ENCODE peak calls at places on chromosomes 11 and 22, in nine cellular contexts. G is COLO829, U is NCI-H2107, I is pancreas, S is iPS DF 6.9, Z is aorta, Q is left ventricle myocardium inferior, H is A172, Y is SJSA1. V is an unnamed sample.

GRCh38 chr22:25085156-25085555 is 114.5 kb upstream of the CRYBB3 start:
- DNase-seq in U (no peak), Q (no peak), I (no peak), G (no peak), Y (no peak), Z (no peak), S (no peak), H (no peak), V (no peak)

GRCh38 chr11:132976115-132976514 is 556.2 kb downstream of the OPCML start:
- DNase-seq in S (no peak), G (peak; percentile 30), Q (no peak), I (no peak), H (no peak), Z (no peak), U (no peak), Y (no peak), V (no peak)

GRCh38 chr11:66546966-66547661 is 411 bp downstream of the ACTN3 start:
- DNase-seq in Z (no peak), I (no peak), U (no peak), S (no peak), G (no peak), Q (no peak), Y (no peak), H (no peak), V (no peak)

GRCh38 chr11:83610996-83611395 is 324.8 kb upstream of the CCDC90B start:
- DNase-seq in S (no peak), G (peak; percentile 19), Z (no peak), I (no peak), Y (no peak), Q (no peak), H (no peak), U (no peak), V (no peak)

GRCh38 chr11:60872124-60872951 is 5.0 kb downstream of the ZP1 start:
- DNase-seq in Q (peak; percentile 56), G (no peak), H (peak; percentile 10), Z (no peak), Y (no peak), U (no peak), I (no peak), S (no peak), V (peak; percentile 67)

GRCh38 chr22:39452740-39453040 is 4.1 kb upstream of the MGAT3 start:
- DNase-seq in U (no peak), Y (no peak), S (no peak), Q (no peak), G (no peak), Z (no peak), H (no peak), I (no peak), V (no peak)

GRCh38 chr11:135075740-135076139 is 663.7 kb upstream of the B3GAT1 start:
- DNase-seq in S (no peak), U (no peak), Q (peak; percentile 76), Y (peak; percentile 52), H (peak; percentile 1), G (no peak), Z (peak; percentile 79), I (peak; percentile 21), V (peak; percentile 56)

GRCh38 chr11:109521571-109522086 is 99.6 kb downstream of the C11orf87 start:
- DNase-seq in Q (no peak), Z (no peak), S (no peak), U (no peak), I (no peak), G (no peak), H (no peak), Y (no peak), V (no peak)

GRCh38 chr22:41589601-41590365 is at the start of gene PMM1:
- DNase-seq in I (peak; percentile 100), G (peak; percentile 100), S (peak; percentile 98), Q (peak; percentile 100), U (peak; percentile 96), Y (peak; percentile 100), Z (peak; percentile 100), H (peak; percentile 98), V (peak; percentile 100)

GRCh38 chr22:42621505-42622002 is 6.9 kb upstream of the POLDIP3 start:
- DNase-seq in H (peak; percentile 49), I (no peak), Y (peak; percentile 81), G (peak; percentile 71), S (peak; percentile 66), Z (peak; percentile 79), U (no peak), Q (peak; percentile 63), V (peak; percentile 75)

GRCh38 chr22:27170491-27170890 is 513.1 kb downstream of the MIAT start:
- DNase-seq in U (no peak), Q (no peak), I (no peak), Z (peak; percentile 90), Y (peak; percentile 83), H (peak; percentile 75), G (peak; percentile 16), S (no peak), V (no peak)

GRCh38 chr11:134385774-134386565 is 26.1 kb downstream of the B3GAT1 start:
- DNase-seq in H (no peak), S (no peak), G (no peak), U (peak; percentile 73), Z (no peak), Y (no peak), I (no peak), Q (no peak), V (no peak)

GRCh38 chr11:103529217-103529684 is 420.0 kb downstream of the DYNC2H1 start:
- DNase-seq in H (peak; percentile 82), U (no peak), I (no peak), S (no peak), G (no peak), Z (no peak), Y (peak; percentile 65), Q (no peak), V (no peak)

GRCh38 chr11:62632492-62632891 is 10.7 kb upstream of the B3GAT3 start:
- DNase-seq in Z (no peak), G (no peak), Y (no peak), S (no peak), I (no peak), Q (no peak), H (no peak), U (no peak), V (no peak)

GRCh38 chr11:48081151-48082010 is 101.0 kb downstream of the PTPRJ start:
- DNase-seq in H (peak; percentile 91), S (no peak), Z (peak; percentile 93), Y (peak; percentile 87), I (peak; percentile 41), G (peak; percentile 86), U (no peak), Q (peak; percentile 77), V (peak; percentile 89)

GRCh38 chr11:88801484-88802123 is 264.2 kb downstream of the GRM5 start:
- DNase-seq in U (no peak), Z (no peak), I (no peak), H (no peak), G (no peak), S (no peak), Q (no peak), Y (no peak), V (no peak)

GRCh38 chr22:48422900-48423480 is 1404.7 kb downstream of the BRD1 start:
- DNase-seq in H (no peak), U (no peak), Z (no peak), Y (peak; percentile 63), S (no peak), G (no peak), I (no peak), Q (no peak), V (peak; percentile 15)

GRCh38 chr11:68365943-68366435 is 53.6 kb downstream of the LRP5 start:
- DNase-seq in S (no peak), Z (no peak), G (no peak), U (no peak), Q (no peak), H (no peak), Y (no peak), I (no peak), V (peak; percentile 43)

GRCh38 chr11:125892071-125892470 is 4.6 kb downstream of the HYLS1 start:
- DNase-seq in G (no peak), I (no peak), Y (no peak), Q (no peak), Z (no peak), U (no peak), S (no peak), H (no peak), V (no peak)

GRCh38 chr11:7252683-7253213 is 1.0 kb downstream of the SYT9 start:
- DNase-seq in H (no peak), Z (no peak), U (no peak), Q (no peak), G (no peak), S (no peak), Y (no peak), I (no peak), V (peak; percentile 52)

GRCh38 chr11:7257744-7258143 is 6.0 kb downstream of the SYT9 start:
- DNase-seq in Y (no peak), S (no peak), Z (no peak), G (no peak), H (no peak), Q (no peak), U (no peak), I (no peak), V (no peak)

GRCh38 chr22:38724926-38725571 is 19.3 kb downstream of the GTPBP1 start:
- DNase-seq in Y (no peak), H (peak; percentile 44), S (no peak), Z (peak; percentile 39), G (peak; percentile 59), U (no peak), I (no peak), Q (no peak), V (no peak)

GRCh38 chr22:25139062-25139461 is 60.6 kb upstream of the CRYBB3 start:
- DNase-seq in Q (peak; percentile 48), Y (no peak), S (no peak), I (no peak), Z (no peak), H (no peak), U (no peak), G (no peak), V (no peak)

GRCh38 chr11:117179048-117179999 is 781 bp downstream of the SIDT2 start:
- DNase-seq in I (peak; percentile 46), H (no peak), G (peak; percentile 34), Z (peak; percentile 68), Y (no peak), Q (peak; percentile 43), U (no peak), S (no peak), V (peak; percentile 69)

GRCh38 chr22:39498802-39499201 is 3.3 kb upstream of the MIEF1 start:
- DNase-seq in I (no peak), U (no peak), Z (no peak), S (no peak), Y (no peak), H (no peak), Q (no peak), G (no peak), V (peak; percentile 22)

GRCh38 chr22:20865869-20866445 is 7.2 kb downstream of the SNAP29 start:
- DNase-seq in Q (no peak), G (no peak), U (no peak), Z (no peak), S (no peak), H (no peak), Y (no peak), I (no peak), V (no peak)

GRCh38 chr11:1844221-1845094 is 5.7 kb downstream of the TNNI2 start:
- DNase-seq in H (no peak), Q (peak; percentile 73), G (no peak), U (no peak), I (peak; percentile 51), S (no peak), Z (no peak), Y (no peak), V (peak; percentile 72)

GRCh38 chr11:66568124-66568916 is at the start of gene CTSF:
- DNase-seq in U (peak; percentile 56), H (no peak), Q (peak; percentile 89), I (peak; percentile 87), G (peak; percentile 92), Y (peak; percentile 84), S (no peak), Z (peak; percentile 93), V (peak; percentile 93)

GRCh38 chr11:14852571-14853177 is 39.4 kb downstream of the CYP2R1 start:
- DNase-seq in S (no peak), Q (no peak), I (no peak), U (no peak), H (no peak), G (no peak), Y (no peak), Z (no peak), V (no peak)

GRCh38 chr11:131065435-131066295 is 149.4 kb upstream of the SNX19 start:
- DNase-seq in Y (no peak), Z (no peak), U (no peak), Q (no peak), S (no peak), I (no peak), H (no peak), G (no peak), V (no peak)

GRCh38 chr11:69376155-69377028 is 82.4 kb downstream of the MYEOV start:
- DNase-seq in Y (peak; percentile 54), S (no peak), I (no peak), U (no peak), Q (peak; percentile 4), H (no peak), Z (no peak), G (no peak), V (peak; percentile 45)